ENCODE peak calls at places on chromosomes 16 and 17, in nine cellular contexts. One of them, this sample, is unnamed.
A peak's percentile ranks its signal among the peaks of the same experiment; 100 is the strongest.

GRCh38 chr17:63189082-63189481 is 223.0 kb downstream of the TANC2 start:
- DNase-seq in OCI-M1: peak; percentile 23
- DNase-seq in activated naive CD8-positive, alpha-beta T cell treated with anti-CD3 and anti-CD28 coated beads, Interleukin-2, amount 50 U/mL, for 24 hours: no peak
- DNase-seq in cerebellar cortex: no peak
- DNase-seq in T-helper 2 cell: no peak
- DNase-seq in anterior cingulate cortex: no peak
- DNase-seq in HT1080: peak; percentile 50
- DNase-seq in C1 segment of cervical spinal cord: no peak
- DNase-seq in GM19239: no peak
- DNase-seq in this sample: peak; percentile 33

GRCh38 chr16:2450975-2451381 is 8.9 kb upstream of the TEDC2 start:
- DNase-seq in anterior cingulate cortex: no peak
- DNase-seq in OCI-M1: no peak
- DNase-seq in activated naive CD8-positive, alpha-beta T cell treated with anti-CD3 and anti-CD28 coated beads, Interleukin-2, amount 50 U/mL, for 24 hours: no peak
- DNase-seq in T-helper 2 cell: no peak
- DNase-seq in C1 segment of cervical spinal cord: no peak
- DNase-seq in HT1080: no peak
- DNase-seq in GM19239: no peak
- DNase-seq in cerebellar cortex: no peak
- DNase-seq in this sample: no peak

GRCh38 chr16:56912746-56913703 is 18.9 kb upstream of the HERPUD1 start:
- DNase-seq in GM19239: no peak
- DNase-seq in T-helper 2 cell: no peak
- DNase-seq in activated naive CD8-positive, alpha-beta T cell treated with anti-CD3 and anti-CD28 coated beads, Interleukin-2, amount 50 U/mL, for 24 hours: no peak
- DNase-seq in HT1080: no peak
- DNase-seq in anterior cingulate cortex: no peak
- DNase-seq in cerebellar cortex: no peak
- DNase-seq in OCI-M1: no peak
- DNase-seq in C1 segment of cervical spinal cord: no peak
- DNase-seq in this sample: no peak

GRCh38 chr17:35372846-35373531 is 432 bp downstream of the SLFN11 start:
- DNase-seq in anterior cingulate cortex: no peak
- DNase-seq in cerebellar cortex: no peak
- DNase-seq in C1 segment of cervical spinal cord: no peak
- DNase-seq in activated naive CD8-positive, alpha-beta T cell treated with anti-CD3 and anti-CD28 coated beads, Interleukin-2, amount 50 U/mL, for 24 hours: peak; percentile 47
- DNase-seq in OCI-M1: peak; percentile 70
- DNase-seq in HT1080: no peak
- DNase-seq in T-helper 2 cell: no peak
- DNase-seq in GM19239: peak; percentile 10
- DNase-seq in this sample: no peak

GRCh38 chr17:17109231-17109630 is 67.0 kb downstream of the MPRIP start:
- DNase-seq in activated naive CD8-positive, alpha-beta T cell treated with anti-CD3 and anti-CD28 coated beads, Interleukin-2, amount 50 U/mL, for 24 hours: no peak
- DNase-seq in OCI-M1: peak; percentile 4
- DNase-seq in T-helper 2 cell: no peak
- DNase-seq in HT1080: no peak
- DNase-seq in GM19239: no peak
- DNase-seq in cerebellar cortex: peak; percentile 83
- DNase-seq in anterior cingulate cortex: no peak
- DNase-seq in C1 segment of cervical spinal cord: no peak
- DNase-seq in this sample: no peak

GRCh38 chr16:15493416-15494181 is 59.2 kb downstream of the BMERB1 start:
- DNase-seq in HT1080: no peak
- DNase-seq in GM19239: no peak
- DNase-seq in anterior cingulate cortex: no peak
- DNase-seq in T-helper 2 cell: no peak
- DNase-seq in activated naive CD8-positive, alpha-beta T cell treated with anti-CD3 and anti-CD28 coated beads, Interleukin-2, amount 50 U/mL, for 24 hours: no peak
- DNase-seq in cerebellar cortex: no peak
- DNase-seq in OCI-M1: no peak
- DNase-seq in C1 segment of cervical spinal cord: no peak
- DNase-seq in this sample: no peak

GRCh38 chr17:59378621-59379194 is 47.3 kb downstream of the YPEL2 start:
- DNase-seq in GM19239: no peak
- DNase-seq in anterior cingulate cortex: no peak
- DNase-seq in cerebellar cortex: no peak
- DNase-seq in T-helper 2 cell: no peak
- DNase-seq in activated naive CD8-positive, alpha-beta T cell treated with anti-CD3 and anti-CD28 coated beads, Interleukin-2, amount 50 U/mL, for 24 hours: no peak
- DNase-seq in HT1080: peak; percentile 62
- DNase-seq in OCI-M1: no peak
- DNase-seq in C1 segment of cervical spinal cord: no peak
- DNase-seq in this sample: peak; percentile 35

GRCh38 chr16:10576390-10577304 is 3.8 kb downstream of the EMP2 start:
- DNase-seq in C1 segment of cervical spinal cord: no peak
- DNase-seq in GM19239: no peak
- DNase-seq in T-helper 2 cell: no peak
- DNase-seq in cerebellar cortex: no peak
- DNase-seq in activated naive CD8-positive, alpha-beta T cell treated with anti-CD3 and anti-CD28 coated beads, Interleukin-2, amount 50 U/mL, for 24 hours: no peak
- DNase-seq in HT1080: no peak
- DNase-seq in OCI-M1: no peak
- DNase-seq in anterior cingulate cortex: no peak
- DNase-seq in this sample: no peak

GRCh38 chr17:33267881-33268548 is 25.1 kb downstream of the ASIC2 start:
- DNase-seq in anterior cingulate cortex: no peak
- DNase-seq in activated naive CD8-positive, alpha-beta T cell treated with anti-CD3 and anti-CD28 coated beads, Interleukin-2, amount 50 U/mL, for 24 hours: no peak
- DNase-seq in HT1080: no peak
- DNase-seq in T-helper 2 cell: no peak
- DNase-seq in GM19239: no peak
- DNase-seq in OCI-M1: no peak
- DNase-seq in C1 segment of cervical spinal cord: no peak
- DNase-seq in cerebellar cortex: no peak
- DNase-seq in this sample: no peak

GRCh38 chr16:57377080-57377841 is 5.0 kb downstream of the CX3CL1 start:
- DNase-seq in HT1080: peak; percentile 64
- DNase-seq in cerebellar cortex: no peak
- DNase-seq in anterior cingulate cortex: no peak
- DNase-seq in GM19239: peak; percentile 46
- DNase-seq in T-helper 2 cell: no peak
- DNase-seq in activated naive CD8-positive, alpha-beta T cell treated with anti-CD3 and anti-CD28 coated beads, Interleukin-2, amount 50 U/mL, for 24 hours: peak; percentile 73
- DNase-seq in C1 segment of cervical spinal cord: no peak
- DNase-seq in OCI-M1: no peak
- DNase-seq in this sample: peak; percentile 81

GRCh38 chr16:30166202-30166902 is 17.1 kb upstream of the CORO1A start:
- DNase-seq in HT1080: no peak
- DNase-seq in anterior cingulate cortex: no peak
- DNase-seq in cerebellar cortex: no peak
- DNase-seq in activated naive CD8-positive, alpha-beta T cell treated with anti-CD3 and anti-CD28 coated beads, Interleukin-2, amount 50 U/mL, for 24 hours: no peak
- DNase-seq in GM19239: peak; percentile 86
- DNase-seq in T-helper 2 cell: no peak
- DNase-seq in C1 segment of cervical spinal cord: no peak
- DNase-seq in OCI-M1: peak; percentile 94
- DNase-seq in this sample: no peak

GRCh38 chr17:79919862-79920720 is 80.9 kb upstream of the CBX4 start:
- DNase-seq in GM19239: no peak
- DNase-seq in OCI-M1: no peak
- DNase-seq in cerebellar cortex: no peak
- DNase-seq in activated naive CD8-positive, alpha-beta T cell treated with anti-CD3 and anti-CD28 coated beads, Interleukin-2, amount 50 U/mL, for 24 hours: no peak
- DNase-seq in C1 segment of cervical spinal cord: no peak
- DNase-seq in T-helper 2 cell: no peak
- DNase-seq in HT1080: no peak
- DNase-seq in anterior cingulate cortex: no peak
- DNase-seq in this sample: no peak

GRCh38 chr16:27441998-27442397 is 40.0 kb downstream of the IL21R start:
- DNase-seq in OCI-M1: no peak
- DNase-seq in anterior cingulate cortex: no peak
- DNase-seq in activated naive CD8-positive, alpha-beta T cell treated with anti-CD3 and anti-CD28 coated beads, Interleukin-2, amount 50 U/mL, for 24 hours: no peak
- DNase-seq in HT1080: no peak
- DNase-seq in cerebellar cortex: no peak
- DNase-seq in GM19239: no peak
- DNase-seq in C1 segment of cervical spinal cord: no peak
- DNase-seq in T-helper 2 cell: no peak
- DNase-seq in this sample: no peak

GRCh38 chr16:27945233-27945975 is 118.1 kb downstream of the GSG1L start:
- DNase-seq in OCI-M1: no peak
- DNase-seq in cerebellar cortex: peak; percentile 28
- DNase-seq in anterior cingulate cortex: no peak
- DNase-seq in HT1080: no peak
- DNase-seq in C1 segment of cervical spinal cord: no peak
- DNase-seq in T-helper 2 cell: no peak
- DNase-seq in activated naive CD8-positive, alpha-beta T cell treated with anti-CD3 and anti-CD28 coated beads, Interleukin-2, amount 50 U/mL, for 24 hours: no peak
- DNase-seq in GM19239: no peak
- DNase-seq in this sample: no peak

GRCh38 chr17:82830249-82830661 is 9.6 kb downstream of the ZNF750 start:
- DNase-seq in HT1080: no peak
- DNase-seq in T-helper 2 cell: no peak
- DNase-seq in GM19239: no peak
- DNase-seq in activated naive CD8-positive, alpha-beta T cell treated with anti-CD3 and anti-CD28 coated beads, Interleukin-2, amount 50 U/mL, for 24 hours: no peak
- DNase-seq in cerebellar cortex: peak; percentile 21
- DNase-seq in C1 segment of cervical spinal cord: no peak
- DNase-seq in OCI-M1: no peak
- DNase-seq in anterior cingulate cortex: peak; percentile 34
- DNase-seq in this sample: no peak

GRCh38 chr17:74433421-74434121 is 1.7 kb downstream of the GPRC5C start:
- DNase-seq in GM19239: no peak
- DNase-seq in OCI-M1: no peak
- DNase-seq in activated naive CD8-positive, alpha-beta T cell treated with anti-CD3 and anti-CD28 coated beads, Interleukin-2, amount 50 U/mL, for 24 hours: no peak
- DNase-seq in T-helper 2 cell: no peak
- DNase-seq in HT1080: no peak
- DNase-seq in C1 segment of cervical spinal cord: peak; percentile 18
- DNase-seq in cerebellar cortex: peak; percentile 38
- DNase-seq in anterior cingulate cortex: no peak
- DNase-seq in this sample: no peak

GRCh38 chr17:8073627-8074485 is 13.7 kb downstream of the ALOX12B start:
- DNase-seq in cerebellar cortex: peak; percentile 72
- DNase-seq in activated naive CD8-positive, alpha-beta T cell treated with anti-CD3 and anti-CD28 coated beads, Interleukin-2, amount 50 U/mL, for 24 hours: peak; percentile 91
- DNase-seq in anterior cingulate cortex: peak; percentile 56
- DNase-seq in HT1080: peak; percentile 48
- DNase-seq in OCI-M1: peak; percentile 81
- DNase-seq in GM19239: peak; percentile 86
- DNase-seq in C1 segment of cervical spinal cord: no peak
- DNase-seq in T-helper 2 cell: peak; percentile 77
- DNase-seq in this sample: peak; percentile 37

GRCh38 chr16:51431517-51432241 is 280.6 kb upstream of the SALL1 start:
- DNase-seq in activated naive CD8-positive, alpha-beta T cell treated with anti-CD3 and anti-CD28 coated beads, Interleukin-2, amount 50 U/mL, for 24 hours: no peak
- DNase-seq in T-helper 2 cell: no peak
- DNase-seq in cerebellar cortex: no peak
- DNase-seq in HT1080: peak; percentile 94
- DNase-seq in anterior cingulate cortex: no peak
- DNase-seq in GM19239: no peak
- DNase-seq in OCI-M1: peak; percentile 31
- DNase-seq in C1 segment of cervical spinal cord: no peak
- DNase-seq in this sample: peak; percentile 99

GRCh38 chr16:1812732-1813163 is 13.9 kb downstream of the HAGH start:
- DNase-seq in HT1080: peak; percentile 12
- DNase-seq in GM19239: no peak
- DNase-seq in activated naive CD8-positive, alpha-beta T cell treated with anti-CD3 and anti-CD28 coated beads, Interleukin-2, amount 50 U/mL, for 24 hours: peak; percentile 68
- DNase-seq in cerebellar cortex: peak; percentile 66
- DNase-seq in anterior cingulate cortex: peak; percentile 57
- DNase-seq in OCI-M1: peak; percentile 75
- DNase-seq in T-helper 2 cell: no peak
- DNase-seq in C1 segment of cervical spinal cord: no peak
- DNase-seq in this sample: peak; percentile 76

GRCh38 chr17:37182786-37183185 is 193.0 kb upstream of the C17orf78 start:
- DNase-seq in activated naive CD8-positive, alpha-beta T cell treated with anti-CD3 and anti-CD28 coated beads, Interleukin-2, amount 50 U/mL, for 24 hours: no peak
- DNase-seq in cerebellar cortex: no peak
- DNase-seq in anterior cingulate cortex: no peak
- DNase-seq in C1 segment of cervical spinal cord: no peak
- DNase-seq in GM19239: no peak
- DNase-seq in T-helper 2 cell: no peak
- DNase-seq in HT1080: peak; percentile 57
- DNase-seq in OCI-M1: no peak
- DNase-seq in this sample: no peak

GRCh38 chr17:38453951-38454421 is 25.7 kb downstream of the ARHGAP23 start:
- DNase-seq in GM19239: no peak
- DNase-seq in OCI-M1: no peak
- DNase-seq in cerebellar cortex: no peak
- DNase-seq in HT1080: peak; percentile 66
- DNase-seq in anterior cingulate cortex: no peak
- DNase-seq in activated naive CD8-positive, alpha-beta T cell treated with anti-CD3 and anti-CD28 coated beads, Interleukin-2, amount 50 U/mL, for 24 hours: no peak
- DNase-seq in T-helper 2 cell: no peak
- DNase-seq in C1 segment of cervical spinal cord: no peak
- DNase-seq in this sample: peak; percentile 61